ENCODE peak calls at places on chromosome 14, in four cellular contexts. W is A172, K is PC-3, S is HuH-7.5. H is an unnamed sample.

GRCh38 chr14:51547260-51547659 is 104.5 kb upstream of the FRMD6 start:
- DNase-seq in W (peak), K (peak), S (no peak), H (peak)

GRCh38 chr14:55587847-55588246 is 7.8 kb downstream of the KTN1 start:
- DNase-seq in W (no peak), K (no peak), S (no peak), H (no peak)

GRCh38 chr14:92785601-92786426 is 8.3 kb upstream of the GOLGA5 start:
- DNase-seq in W (peak), K (peak), S (no peak), H (peak)

GRCh38 chr14:85437143-85437542 is 92.8 kb upstream of the FLRT2 start:
- DNase-seq in W (peak), K (peak), S (no peak), H (peak)

GRCh38 chr14:55302770-55303472 is 31.7 kb downstream of the FBXO34 start:
- DNase-seq in W (no peak), K (no peak), S (no peak), H (no peak)

GRCh38 chr14:54955143-54955542 is 52.5 kb upstream of the GCH1 start:
- DNase-seq in W (no peak), K (no peak), S (no peak), H (no peak)

GRCh38 chr14:24145700-24146621 is at the start of gene PSME2:
- DNase-seq in W (no peak), K (no peak), S (no peak), H (peak)

GRCh38 chr14:78345346-78345745 is 175.2 kb downstream of the NRXN3 start:
- DNase-seq in W (no peak), K (no peak), S (no peak), H (no peak)

GRCh38 chr14:36217027-36217426 is 40.5 kb upstream of the PTCSC3 start:
- DNase-seq in W (no peak), K (no peak), S (no peak), H (no peak)

GRCh38 chr14:44215660-44216059 is 291.4 kb downstream of the FSCB start:
- DNase-seq in W (no peak), K (no peak), S (no peak), H (no peak)

GRCh38 chr14:71523630-71524320 is 408.5 kb upstream of the RGS6 start:
- DNase-seq in W (no peak), K (no peak), S (no peak), H (no peak)

GRCh38 chr14:37721976-37722659 is 126.7 kb downstream of the TTC6 start:
- DNase-seq in W (no peak), K (no peak), S (peak), H (peak)

GRCh38 chr14:73720636-73721035 is 6.5 kb upstream of the PNMA1 start:
- DNase-seq in W (no peak), K (peak), S (no peak), H (no peak)

GRCh38 chr14:92471919-92472318 is 41.7 kb upstream of the RIN3 start:
- DNase-seq in W (peak), K (peak), S (peak), H (peak)

GRCh38 chr14:50783542-50783941 is 47.4 kb downstream of the NIN start:
- DNase-seq in W (no peak), K (no peak), S (no peak), H (no peak)

GRCh38 chr14:24366664-24367505 is 1.1 kb upstream of the NFATC4 start:
- DNase-seq in W (no peak), K (peak), S (peak), H (no peak)

GRCh38 chr14:54312166-54312801 is 84.5 kb upstream of the CDKN3 start:
- DNase-seq in W (peak), K (peak), S (no peak), H (peak)

GRCh38 chr14:94066089-94066676 is 14.8 kb downstream of the DDX24 start:
- DNase-seq in W (peak), K (peak), S (no peak), H (peak)

GRCh38 chr14:39469094-39469710 is 37.0 kb upstream of the FBXO33 start:
- DNase-seq in W (no peak), K (no peak), S (no peak), H (no peak)

GRCh38 chr14:30484976-30485375 is 74.0 kb upstream of the G2E3 start:
- DNase-seq in W (no peak), K (no peak), S (no peak), H (no peak)